ENCODE peak calls at places on chromosomes 11 and 22, in ten cellular contexts. V, C, K, N, W, U, A, B, I and Y are unnamed samples. For H3K9me3 and H3K4me1, the result is how much of the 10 kb centered on the place peaks cover.

GRCh38 chr11:110096369-110096976 is 3.3 kb downstream of the ZC3H12C start:
- DNase-seq in A (no peak), U (no peak), K (no peak), B (no peak), W (no peak), N (no peak), V (no peak), C (no peak), I (no peak), Y (no peak)

GRCh38 chr11:65113361-65113756 is 1.7 kb downstream of the TM7SF2 start:
- DNase-seq in I (no peak), K (no peak), V (no peak), B (no peak), W (peak), A (no peak), N (peak), C (no peak), U (no peak), Y (no peak)

GRCh38 chr11:2778630-2779498 is 79.1 kb upstream of the KCNQ1OT1 start:
- DNase-seq in C (peak), I (no peak), A (peak), N (peak), K (no peak), U (peak), W (peak), B (peak), V (peak), Y (peak)

GRCh38 chr11:112655386-112655785 is 305.8 kb upstream of the NCAM1 start:
- DNase-seq in I (no peak), W (peak), A (peak), N (no peak), V (peak), U (no peak), B (peak), K (no peak), C (no peak), Y (peak)

GRCh38 chr11:117186431-117186761 is 7.9 kb downstream of the SIDT2 start:
- DNase-seq in N (no peak), B (no peak), V (no peak), C (no peak), A (peak), W (no peak), U (peak), K (no peak), I (no peak), Y (peak)

GRCh38 chr11:892106-892505 is 18.5 kb downstream of the CHID1 start:
- DNase-seq in I (no peak), W (no peak), K (no peak), U (no peak), N (no peak), C (no peak), B (no peak), V (no peak), A (no peak), Y (no peak)

GRCh38 chr11:77151804-77152513 is 23.9 kb downstream of the MYO7A start:
- DNase-seq in B (no peak), C (no peak), N (no peak), V (peak), W (peak), K (peak), A (no peak), I (no peak), U (no peak), Y (peak)

GRCh38 chr11:45698777-45699497 is 33.5 kb upstream of the CHST1 start:
- DNase-seq in A (no peak), I (no peak), K (no peak), U (no peak), B (no peak), V (no peak), W (no peak), C (no peak), N (no peak), Y (no peak)

GRCh38 chr22:25193548-25193947 is 6.1 kb upstream of the CRYBB3 start:
- DNase-seq in I (no peak), B (no peak), C (peak), K (no peak), A (no peak), V (no peak), U (no peak), N (no peak), W (no peak), Y (no peak)

GRCh38 chr22:48894064-48894671 is 933.5 kb downstream of the BRD1 start:
- DNase-seq in W (no peak), B (no peak), K (no peak), C (no peak), N (no peak), V (no peak), U (no peak), A (no peak), I (no peak), Y (no peak)

DNA sequence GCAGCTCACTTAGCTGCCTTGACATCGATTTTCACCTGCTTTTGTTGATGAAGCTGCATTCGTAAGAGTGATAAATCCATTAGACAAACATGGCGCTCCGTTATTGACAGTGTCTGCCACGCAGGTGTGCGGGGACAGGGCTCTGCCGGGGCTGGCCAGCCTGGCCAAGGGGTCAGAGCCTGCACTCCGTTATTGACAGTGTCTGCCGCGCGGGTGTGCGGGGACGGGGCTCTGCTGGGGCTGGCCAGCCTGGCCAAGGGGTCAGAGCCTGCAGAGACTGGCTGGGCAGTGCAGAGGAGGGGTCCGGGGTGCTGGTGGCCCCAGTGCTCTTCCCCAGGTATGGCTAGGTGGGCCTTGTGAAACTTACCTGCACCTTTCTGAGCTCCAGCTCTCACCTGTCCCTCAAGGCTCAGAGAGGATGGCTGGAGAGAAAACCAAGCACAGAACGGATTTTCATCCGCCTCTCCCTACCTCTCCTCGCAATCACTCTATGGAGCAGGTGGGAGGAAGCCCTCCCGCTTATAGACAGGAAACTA is 101.6 kb upstream of the B3GAT1 start:
- DNase-seq in A (peak), N (no peak), K (no peak), C (no peak), W (peak), U (no peak), I (no peak), V (no peak), B (no peak), Y (no peak)
- H3K9me3 ChIP-seq in A (under half), N (under half), K (under half), C (under half), W (under half), U (under half), I (under half), V (under half), B (under half), Y (under half)

DNA sequence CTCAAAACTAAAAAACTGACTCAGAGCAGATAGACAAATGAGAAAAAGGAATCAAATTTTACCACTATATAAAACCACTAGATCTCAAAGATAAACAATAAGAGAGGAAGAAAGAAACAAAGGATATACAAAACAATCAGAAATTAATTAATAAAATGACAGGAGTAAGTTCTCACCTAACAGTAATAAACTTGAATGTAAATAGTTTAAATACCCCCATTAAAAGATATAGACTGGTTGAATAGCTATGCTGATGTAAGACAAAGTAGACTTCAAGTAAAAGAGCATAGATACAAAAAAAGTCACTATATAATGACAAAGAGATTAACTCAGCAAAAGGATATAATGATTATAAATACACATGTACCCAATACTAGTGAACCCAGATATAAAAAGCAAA is 72.3 kb upstream of the GNAZ start:
- DNase-seq in C (no peak), N (no peak), K (no peak), I (no peak), A (no peak), V (no peak), W (no peak), U (no peak), B (no peak), Y (no peak)
- H3K4me1 ChIP-seq in C (under half), N (under half), K (under half), I (under half), A (under half), V (under half), W (under half), U (under half), B (under half), Y (under half)

GRCh38 chr22:31020334-31020733 is 51.3 kb downstream of the TUG1 start:
- DNase-seq in B (no peak), V (no peak), I (no peak), W (no peak), C (no peak), U (no peak), A (no peak), N (no peak), K (no peak), Y (no peak)
- H3K27ac ChIP-seq in B (no peak), V (no peak), I (no peak), W (no peak), C (no peak), U (no peak), A (no peak), N (no peak), K (no peak), Y (no peak)

GRCh38 chr11:9573054-9573774 is at the start of gene WEE1:
- DNase-seq in U (peak), I (peak), W (peak), K (peak), B (peak), V (peak), C (peak), N (peak), A (peak), Y (peak)
- H3K9me3 ChIP-seq in U (under half), I (under half), W (under half), K (under half), B (under half), V (under half), C (under half), N (under half), A (under half), Y (under half)

GRCh38 chr22:30294066-30294465 is 4.8 kb upstream of the CASTOR1 start:
- DNase-seq in I (no peak), C (no peak), A (no peak), B (no peak), K (no peak), N (no peak), U (no peak), W (no peak), V (no peak), Y (peak)
- H3K4me1 ChIP-seq in I (under half), C (under half), A (under half), B (under half), K (half or more), N (half or more), U (under half), W (under half), V (under half), Y (under half)

DNA sequence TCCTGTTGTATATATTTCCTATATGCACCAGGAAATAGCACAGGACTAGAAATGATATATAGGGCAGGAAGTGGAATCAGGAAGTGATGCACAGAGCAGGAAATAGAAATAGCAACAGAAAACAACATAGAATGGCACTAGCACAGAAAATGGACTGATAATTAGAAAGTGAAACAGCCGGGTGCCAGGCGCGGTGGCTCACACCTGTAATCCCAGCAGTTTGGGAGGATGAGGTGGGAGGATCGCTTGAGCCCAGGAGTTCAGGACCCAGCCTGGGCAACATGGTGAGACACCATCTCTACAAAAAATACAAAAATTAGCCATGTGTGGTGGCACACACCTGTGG is 10.0 kb upstream of the RELT start:
- DNase-seq in V (no peak), C (peak), N (no peak), U (no peak), I (no peak), B (no peak), A (no peak), W (no peak), K (no peak), Y (no peak)
- H3K27ac ChIP-seq in V (no peak), C (peak), N (no peak), U (no peak), I (no peak), B (no peak), A (no peak), W (no peak), K (peak), Y (no peak)

DNA sequence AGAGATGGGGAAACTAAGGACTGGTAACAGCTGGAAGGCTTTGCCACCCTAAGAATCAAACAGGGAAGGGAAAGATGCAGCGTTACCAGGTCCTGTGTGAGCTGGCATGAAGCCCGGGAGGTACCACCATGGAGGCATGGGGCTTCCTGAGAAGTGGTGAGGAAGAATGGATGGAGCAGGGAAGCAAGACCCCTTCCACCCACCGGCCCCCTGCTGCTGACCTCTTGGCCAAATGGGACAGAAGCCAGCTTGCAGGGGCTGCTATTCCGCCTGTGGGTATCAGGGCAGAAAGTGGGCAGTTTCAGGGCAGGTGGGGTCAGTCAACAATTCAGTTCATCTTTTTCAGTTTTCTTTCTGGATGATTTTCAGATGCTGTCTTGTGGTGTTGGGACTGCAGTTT is 1099.9 kb downstream of the TBC1D22A start:
- DNase-seq in A (no peak), W (no peak), V (no peak), B (no peak), I (no peak), C (no peak), U (no peak), K (no peak), N (no peak), Y (no peak)
- H3K9me3 ChIP-seq in A (under half), W (under half), V (under half), B (under half), I (under half), C (under half), U (under half), K (under half), N (under half), Y (under half)

GRCh38 chr11:129281471-129282268 is 89.5 kb upstream of the ARHGAP32 start:
- DNase-seq in B (no peak), C (no peak), K (no peak), W (no peak), V (no peak), N (no peak), A (no peak), U (no peak), I (no peak), Y (no peak)
- H3K4me1 ChIP-seq in B (under half), C (under half), K (under half), W (half or more), V (half or more), N (half or more), A (under half), U (under half), I (under half), Y (under half)